ENCODE peak calls at places on chromosome 19, in four cellular contexts. One of them, this sample, is unnamed.

GRCh38 chr19:9801976-9802375 is 16.9 kb downstream of the FBXL12 start:
- DNase-seq in spleen: no peak
- DNase-seq in breast epithelium: no peak
- DNase-seq in vagina: no peak
- DNase-seq in this sample: no peak

GRCh38 chr19:54574527-54575056 is 1.0 kb downstream of the LILRA2 start:
- DNase-seq in spleen: no peak
- DNase-seq in breast epithelium: no peak
- DNase-seq in vagina: peak; percentile 85
- DNase-seq in this sample: no peak

GRCh38 chr19:41951686-41952172 is 7.4 kb downstream of the RABAC1 start:
- DNase-seq in spleen: peak; percentile 94
- DNase-seq in vagina: no peak
- DNase-seq in breast epithelium: peak; percentile 42
- DNase-seq in this sample: peak; percentile 20

GRCh38 chr19:7815325-7815724 is 14.7 kb upstream of the EVI5L start:
- DNase-seq in vagina: no peak
- DNase-seq in spleen: peak; percentile 81
- DNase-seq in breast epithelium: no peak
- DNase-seq in this sample: no peak

GRCh38 chr19:35776102-35776788 is 881 bp downstream of the ARHGAP33 start:
- DNase-seq in breast epithelium: no peak
- DNase-seq in spleen: no peak
- DNase-seq in vagina: no peak
- DNase-seq in this sample: peak; percentile 39

GRCh38 chr19:6271721-6272410 is 7.9 kb downstream of the MLLT1 start:
- DNase-seq in breast epithelium: peak; percentile 46
- DNase-seq in spleen: no peak
- DNase-seq in vagina: no peak
- DNase-seq in this sample: no peak

GRCh38 chr19:35908977-35909683 is 1.0 kb upstream of the TYROBP start:
- DNase-seq in spleen: peak; percentile 95
- DNase-seq in breast epithelium: peak; percentile 40
- DNase-seq in vagina: no peak
- DNase-seq in this sample: no peak

GRCh38 chr19:32497386-32497785 is 83.6 kb upstream of the PDCD5 start:
- DNase-seq in spleen: no peak
- DNase-seq in vagina: no peak
- DNase-seq in breast epithelium: no peak
- DNase-seq in this sample: no peak

GRCh38 chr19:3146677-3147100 is 10.9 kb downstream of the GNA15 start:
- DNase-seq in spleen: peak; percentile 90
- DNase-seq in breast epithelium: no peak
- DNase-seq in vagina: no peak
- DNase-seq in this sample: no peak

GRCh38 chr19:39983695-39984302 is 12.8 kb downstream of the PSMC4 start:
- DNase-seq in vagina: no peak
- DNase-seq in breast epithelium: no peak
- DNase-seq in spleen: no peak
- DNase-seq in this sample: no peak

GRCh38 chr19:55391191-55391670 is 5.5 kb downstream of the RPL28 start:
- DNase-seq in spleen: no peak
- DNase-seq in vagina: no peak
- DNase-seq in breast epithelium: no peak
- DNase-seq in this sample: no peak

GRCh38 chr19:11176466-11177193 is 20.7 kb downstream of the KANK2 start:
- DNase-seq in vagina: no peak
- DNase-seq in breast epithelium: no peak
- DNase-seq in spleen: no peak
- DNase-seq in this sample: no peak

GRCh38 chr19:38149597-38149996 is 74.4 kb downstream of the DPF1 start:
- DNase-seq in spleen: no peak
- DNase-seq in vagina: no peak
- DNase-seq in breast epithelium: no peak
- DNase-seq in this sample: no peak

GRCh38 chr19:29588095-29588494 is 18.0 kb upstream of the POP4 start:
- DNase-seq in spleen: no peak
- DNase-seq in vagina: no peak
- DNase-seq in breast epithelium: no peak
- DNase-seq in this sample: no peak

GRCh38 chr19:39916851-39917396 is 17.5 kb downstream of the FCGBP start:
- DNase-seq in spleen: peak; percentile 39
- DNase-seq in vagina: peak; percentile 70
- DNase-seq in breast epithelium: no peak
- DNase-seq in this sample: no peak

GRCh38 chr19:6736917-6737283 is 480 bp downstream of the GPR108 start:
- DNase-seq in vagina: no peak
- DNase-seq in breast epithelium: no peak
- DNase-seq in spleen: peak; percentile 77
- DNase-seq in this sample: peak; percentile 69

GRCh38 chr19:7492142-7493055 is 3.6 kb upstream of the PEX11G start:
- DNase-seq in vagina: no peak
- DNase-seq in breast epithelium: no peak
- DNase-seq in spleen: no peak
- DNase-seq in this sample: no peak

GRCh38 chr19:43790587-43790986 is 9.8 kb upstream of the KCNN4 start:
- DNase-seq in spleen: no peak
- DNase-seq in vagina: no peak
- DNase-seq in breast epithelium: no peak
- DNase-seq in this sample: no peak

GRCh38 chr19:55344444-55344843 is 4.8 kb downstream of the KMT5C start:
- DNase-seq in breast epithelium: peak; percentile 37
- DNase-seq in vagina: no peak
- DNase-seq in spleen: no peak
- DNase-seq in this sample: no peak

GRCh38 chr19:14758816-14759215 is 19.5 kb downstream of the ADGRE2 start:
- DNase-seq in spleen: peak; percentile 23
- DNase-seq in breast epithelium: no peak
- DNase-seq in vagina: no peak
- DNase-seq in this sample: no peak

GRCh38 chr19:1001538-1002166 is 1.4 kb downstream of the GRIN3B start:
- DNase-seq in breast epithelium: no peak
- DNase-seq in spleen: peak; percentile 92
- DNase-seq in vagina: no peak
- DNase-seq in this sample: peak; percentile 83

GRCh38 chr19:1000095-1000494 is at the start of gene GRIN3B:
- DNase-seq in spleen: peak; percentile 91
- DNase-seq in breast epithelium: no peak
- DNase-seq in vagina: no peak
- DNase-seq in this sample: peak; percentile 46

GRCh38 chr19:1002600-1002999 is 2.4 kb downstream of the GRIN3B start:
- DNase-seq in breast epithelium: no peak
- DNase-seq in spleen: no peak
- DNase-seq in vagina: no peak
- DNase-seq in this sample: no peak

GRCh38 chr19:999379-999719 is 870 bp upstream of the GRIN3B start:
- DNase-seq in vagina: no peak
- DNase-seq in breast epithelium: no peak
- DNase-seq in spleen: no peak
- DNase-seq in this sample: no peak

DNA sequence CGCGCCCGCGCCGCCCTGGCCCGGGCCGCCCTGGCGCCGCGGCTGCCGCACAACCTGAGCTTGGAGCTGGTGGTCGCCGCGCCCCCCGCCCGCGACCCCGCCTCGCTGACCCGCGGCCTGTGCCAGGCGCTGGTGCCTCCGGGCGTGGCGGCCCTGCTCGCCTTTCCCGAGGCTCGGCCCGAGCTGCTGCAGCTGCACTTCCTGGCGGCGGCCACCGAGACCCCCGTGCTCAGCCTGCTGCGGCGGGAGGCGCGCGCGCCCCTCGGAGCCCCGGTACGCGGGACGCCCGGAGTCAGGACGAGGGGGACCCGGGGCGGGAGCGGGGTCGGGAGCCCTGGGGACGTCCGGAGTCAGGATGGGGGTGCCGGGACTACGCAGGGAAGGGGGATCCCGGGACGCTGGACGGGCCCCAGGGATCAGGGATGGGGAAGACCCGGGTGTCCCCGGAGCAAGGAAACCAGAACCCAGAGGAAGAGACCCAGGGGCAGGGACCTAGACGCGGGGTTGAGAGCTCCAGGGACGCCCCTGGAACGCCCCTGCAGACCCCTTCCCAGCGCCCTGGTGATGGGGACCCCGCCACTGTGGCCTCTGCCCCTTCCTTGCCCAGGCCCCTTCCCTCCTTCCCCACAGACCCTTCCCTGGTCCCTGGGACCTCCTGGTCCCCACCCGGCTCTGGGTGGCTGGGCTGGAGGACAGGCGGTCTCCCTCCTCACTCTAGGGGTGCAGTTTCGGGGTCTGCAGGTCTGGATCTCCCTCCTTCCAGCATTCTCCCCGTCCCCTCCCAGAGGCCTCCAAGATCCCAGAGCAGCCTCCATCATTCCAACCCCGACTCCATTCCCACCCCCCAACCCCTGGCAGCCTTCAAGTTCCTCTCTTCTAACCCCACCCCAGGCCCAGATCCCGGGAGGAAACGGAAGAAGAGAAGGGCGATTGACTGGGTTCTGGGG is 645 bp downstream of the GRIN3B start:
- DNase-seq in vagina: no peak
- DNase-seq in breast epithelium: no peak
- DNase-seq in spleen: no peak
- DNase-seq in this sample: no peak
- H3K4me3 ChIP-seq in vagina: peak overlapping the region; percentile 33
- H3K4me3 ChIP-seq in breast epithelium: peak overlapping the region; percentile 59
- H3K4me3 ChIP-seq in spleen: peak overlapping the region; percentile 17
- H3K4me3 ChIP-seq in this sample: peak overlapping the region; percentile 17

GRCh38 chr19:27675771-27676170 is 1537.2 kb downstream of the UQCRFS1 start:
- DNase-seq in breast epithelium: no peak
- DNase-seq in vagina: no peak
- DNase-seq in spleen: no peak
- DNase-seq in this sample: no peak

GRCh38 chr19:27673986-27674385 is 1539.0 kb downstream of the UQCRFS1 start:
- DNase-seq in vagina: peak; percentile 34
- DNase-seq in breast epithelium: no peak
- DNase-seq in spleen: no peak
- DNase-seq in this sample: no peak

GRCh38 chr19:27676877-27677276 is 1536.1 kb downstream of the UQCRFS1 start:
- DNase-seq in breast epithelium: no peak
- DNase-seq in vagina: no peak
- DNase-seq in spleen: no peak
- DNase-seq in this sample: no peak

GRCh38 chr19:27674701-27675100 is 1538.2 kb downstream of the UQCRFS1 start:
- DNase-seq in vagina: peak; percentile 14
- DNase-seq in breast epithelium: no peak
- DNase-seq in spleen: no peak
- DNase-seq in this sample: no peak

DNA sequence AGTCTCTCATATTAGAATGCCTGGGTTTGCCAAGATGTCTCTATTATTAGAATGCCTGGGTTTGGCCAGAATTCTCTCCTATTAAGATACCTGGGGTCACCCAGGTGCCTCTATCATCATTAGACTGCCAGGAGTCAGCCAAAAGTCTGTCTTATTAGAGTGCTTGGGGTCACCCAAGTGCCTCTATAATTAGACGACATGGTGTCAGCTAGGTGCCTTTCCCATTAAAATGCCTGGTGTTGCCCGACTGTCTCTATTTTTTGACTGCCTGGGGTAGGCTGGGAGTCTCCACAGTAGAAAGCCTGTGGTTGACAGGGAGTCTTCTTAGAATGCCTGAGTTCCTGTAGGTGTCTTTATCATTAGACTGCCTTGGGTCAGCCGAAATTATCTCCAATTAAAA is 1536.6 kb downstream of the UQCRFS1 start:
- DNase-seq in vagina: no peak
- DNase-seq in spleen: no peak
- DNase-seq in breast epithelium: no peak
- DNase-seq in this sample: no peak
- H3K9me3 ChIP-seq in vagina: no peaks in the 10 kb centered on the region
- H3K9me3 ChIP-seq in spleen: peaks cover 64% of the 10 kb centered on the region
- H3K9me3 ChIP-seq in breast epithelium: peaks cover 7% of the 10 kb centered on the region
- H3K9me3 ChIP-seq in this sample: peaks cover 5% of the 10 kb centered on the region

GRCh38 chr19:17264641-17264979 is at the start of gene USHBP1:
- DNase-seq in vagina: no peak
- DNase-seq in breast epithelium: no peak
- DNase-seq in spleen: no peak
- DNase-seq in this sample: no peak
- H3K4me3 ChIP-seq in vagina: peak within 1 kb of the TSS; percentile 21
- H3K4me3 ChIP-seq in breast epithelium: peak within 1 kb of the TSS; percentile 55
- H3K4me3 ChIP-seq in spleen: peak within 1 kb of the TSS; percentile 38
- H3K4me3 ChIP-seq in this sample: no peak within 1 kb of the TSS

GRCh38 chr19:21824679-21825078 is 11.3 kb downstream of the ZNF43 start:
- DNase-seq in breast epithelium: no peak
- DNase-seq in vagina: no peak
- DNase-seq in spleen: no peak
- DNase-seq in this sample: no peak

DNA sequence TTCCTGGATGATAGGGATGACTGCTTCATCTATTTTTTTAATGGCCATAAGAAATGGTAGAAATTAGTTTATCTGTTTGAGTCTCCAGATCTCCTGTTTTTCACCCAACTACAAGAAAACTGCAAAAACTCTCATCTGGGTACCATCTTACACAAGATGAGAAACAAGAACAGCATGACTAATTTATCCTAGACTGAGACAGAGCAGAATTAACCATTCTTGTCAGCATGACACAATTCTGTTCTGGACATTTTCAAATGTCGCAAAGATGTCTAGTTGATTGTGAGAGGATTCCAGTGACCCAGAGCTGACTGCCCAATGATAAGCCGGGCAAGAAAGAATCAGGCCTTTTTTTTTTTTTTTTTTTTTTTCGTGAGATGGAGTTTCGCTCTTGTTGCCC is 12.8 kb downstream of the ZNF43 start:
- DNase-seq in spleen: no peak
- DNase-seq in breast epithelium: no peak
- DNase-seq in vagina: no peak
- DNase-seq in this sample: no peak
- H3K9me3 ChIP-seq in spleen: peaks cover 97% of the 10 kb centered on the region
- H3K9me3 ChIP-seq in breast epithelium: peaks cover 34% of the 10 kb centered on the region
- H3K9me3 ChIP-seq in vagina: no peaks in the 10 kb centered on the region
- H3K9me3 ChIP-seq in this sample: no peaks in the 10 kb centered on the region